ENCODE peak calls at places on chromosomes 7 and 10, in six cellular contexts. L is stimulated activated CD4-positive, alpha-beta T cell treated with anti-CD3 and anti-CD28 coated beads, Interleukin-2, amount 100 ng/mL, for 24 hours; T is AG09319; I is pancreas; Q is Calu3; J is CD8-positive, alpha-beta T cell. M is an unnamed sample.

GRCh38 chr10:64515975-64516699 is 994.9 kb downstream of the REEP3 start:
- DNase-seq in J (no peak), Q (no peak), L (no peak), T (no peak), I (no peak), M (peak)

GRCh38 chr7:24665564-24666294 is 91.5 kb downstream of the GSDME start:
- DNase-seq in J (peak), L (peak), Q (peak), T (peak), I (peak), M (peak)

GRCh38 chr7:25321424-25321823 is 93.1 kb upstream of the NPVF start:
- DNase-seq in L (no peak), J (no peak), T (no peak), Q (no peak), I (no peak), M (no peak)

GRCh38 chr7:135956393-135956792 is 20.8 kb downstream of the MTPN start:
- DNase-seq in I (no peak), T (no peak), L (no peak), J (no peak), Q (no peak), M (no peak)

GRCh38 chr7:22351878-22352277 is 5.1 kb downstream of the RAPGEF5 start:
- DNase-seq in T (no peak), L (no peak), Q (no peak), I (no peak), J (no peak), M (no peak)

GRCh38 chr10:12835709-12836108 is 165.8 kb downstream of the CCDC3 start:
- DNase-seq in J (no peak), I (no peak), T (no peak), L (no peak), Q (peak), M (no peak)

GRCh38 chr10:47049056-47049851 is 138.0 kb downstream of the PTPN20 start:
- DNase-seq in L (no peak), T (no peak), J (no peak), Q (no peak), I (no peak), M (no peak)

GRCh38 chr7:124088590-124088989 is 55.7 kb upstream of the TMEM229A start:
- DNase-seq in J (no peak), T (no peak), Q (no peak), I (no peak), L (no peak), M (no peak)

GRCh38 chr7:25672476-25672875 is 444.2 kb upstream of the NPVF start:
- DNase-seq in L (no peak), I (no peak), J (no peak), T (no peak), Q (no peak), M (no peak)

GRCh38 chr10:92080244-92080643 is 156.7 kb downstream of the BTAF1 start:
- DNase-seq in Q (no peak), L (no peak), I (no peak), T (no peak), J (no peak), M (no peak)

GRCh38 chr10:32298066-32298812 is 48.7 kb downstream of the EPC1 start:
- DNase-seq in Q (no peak), L (no peak), T (peak), J (no peak), I (no peak), M (no peak)

GRCh38 chr7:16915405-16915804 is 33.6 kb upstream of the AGR3 start:
- DNase-seq in T (peak), I (no peak), L (no peak), J (no peak), Q (peak), M (no peak)

GRCh38 chr7:127905491-127906330 is 125.5 kb downstream of the LRRC4 start:
- DNase-seq in Q (peak), L (no peak), I (no peak), T (no peak), J (no peak), M (no peak)

GRCh38 chr7:96837583-96837982 is 127.9 kb upstream of the SEM1 start:
- DNase-seq in T (no peak), I (no peak), J (no peak), L (no peak), Q (no peak), M (peak)

GRCh38 chr7:15158141-15158810 is 255.7 kb upstream of the DGKB start:
- DNase-seq in T (no peak), Q (no peak), L (no peak), I (no peak), J (no peak), M (no peak)

GRCh38 chr10:113957013-113957412 is 86.7 kb upstream of the ADRB1 start:
- DNase-seq in Q (no peak), I (no peak), L (no peak), T (peak), J (no peak), M (no peak)

GRCh38 chr7:40306596-40306995 is 171.8 kb downstream of the SUGCT start:
- DNase-seq in I (no peak), T (no peak), L (no peak), Q (no peak), J (no peak), M (no peak)

GRCh38 chr7:48046458-48046857 is 11.1 kb downstream of the C7orf57 start:
- DNase-seq in T (no peak), I (no peak), J (no peak), L (no peak), Q (no peak), M (no peak)

GRCh38 chr10:45008524-45009161 is 7.9 kb downstream of the ZNF22 start:
- DNase-seq in J (no peak), I (peak), Q (peak), L (no peak), T (peak), M (peak)

GRCh38 chr10:59748834-59749233 is 4.4 kb downstream of the MRLN start:
- DNase-seq in L (no peak), T (no peak), I (no peak), Q (no peak), J (no peak), M (no peak)

GRCh38 chr7:98240961-98241673 is 10.9 kb downstream of the TECPR1 start:
- DNase-seq in T (no peak), Q (peak), L (peak), I (no peak), J (no peak), M (peak)

GRCh38 chr7:131843862-131844261 is 287.4 kb upstream of the PODXL start:
- DNase-seq in Q (peak), T (no peak), I (no peak), J (no peak), L (no peak), M (no peak)

GRCh38 chr10:49556723-49557122 is 17.8 kb upstream of the ERCC6 start:
- DNase-seq in L (no peak), Q (no peak), J (no peak), I (no peak), T (no peak), M (no peak)

GRCh38 chr7:128879939-128880746 is 17.5 kb downstream of the ATP6V1F start:
- DNase-seq in J (no peak), T (no peak), L (peak), I (peak), Q (no peak), M (peak)

GRCh38 chr10:86945361-86946214 is 11.8 kb downstream of the MMRN2 start:
- DNase-seq in Q (peak), I (no peak), J (no peak), L (no peak), T (no peak), M (no peak)

GRCh38 chr10:129253551-129254179 is 213.4 kb upstream of the MGMT start:
- DNase-seq in T (no peak), Q (no peak), I (no peak), L (no peak), J (no peak), M (no peak)

GRCh38 chr7:17370901-17371550 is 72.6 kb downstream of the AHR start:
- DNase-seq in I (no peak), J (no peak), T (no peak), Q (no peak), L (no peak), M (no peak)

GRCh38 chr7:73850781-73851207 is 8.5 kb upstream of the METTL27 start:
- DNase-seq in T (peak), L (no peak), I (no peak), J (no peak), Q (peak), M (peak)

GRCh38 chr10:117689566-117689965 is 147.0 kb downstream of the EMX2 start:
- DNase-seq in J (no peak), I (no peak), T (no peak), Q (no peak), L (no peak), M (no peak)

GRCh38 chr10:125266966-125267365 is 106.6 kb upstream of the CTBP2 start:
- DNase-seq in Q (no peak), L (no peak), J (no peak), I (no peak), T (no peak), M (no peak)

GRCh38 chr7:157422279-157422678 is 85.5 kb downstream of the DNAJB6 start:
- DNase-seq in L (no peak), J (no peak), Q (no peak), T (no peak), I (no peak), M (no peak)

GRCh38 chr7:55970561-55970960 is 6.2 kb downstream of the NIPSNAP2 start:
- DNase-seq in T (no peak), Q (no peak), J (no peak), L (no peak), I (no peak), M (no peak)

GRCh38 chr7:41096921-41097320 is 606.0 kb downstream of the INHBA start:
- DNase-seq in I (no peak), J (no peak), L (no peak), T (no peak), Q (no peak), M (no peak)

GRCh38 chr7:4115941-4116610 is 566.0 kb upstream of the FOXK1 start:
- DNase-seq in I (no peak), L (no peak), J (no peak), Q (no peak), T (no peak), M (no peak)

GRCh38 chr7:82674319-82674718 is 230.7 kb upstream of the CACNA2D1 start:
- DNase-seq in J (no peak), Q (no peak), T (no peak), L (no peak), I (no peak), M (no peak)

GRCh38 chr7:88075216-88075615 is 141.2 kb downstream of the ADAM22 start:
- DNase-seq in T (no peak), Q (no peak), J (no peak), L (no peak), I (no peak), M (peak)